ENCODE peak calls at places on chromosome 17, in seven cellular contexts. One of them, this sample, is unnamed.

GRCh38 chr17:37676115-37676925 is 33.1 kb upstream of the DDX52 start:
- DNase-seq in GM23248: peak; percentile 20
- DNase-seq in lower lobe of right lung: no peak
- DNase-seq in retina: no peak
- DNase-seq in natural killer cell: no peak
- DNase-seq in GM13976: no peak
- DNase-seq in GM12891: no peak
- DNase-seq in this sample: no peak

GRCh38 chr17:54353789-54354525 is 531.2 kb downstream of the KIF2B start:
- DNase-seq in GM12891: no peak
- DNase-seq in retina: no peak
- DNase-seq in GM23248: no peak
- DNase-seq in lower lobe of right lung: no peak
- DNase-seq in natural killer cell: no peak
- DNase-seq in GM13976: no peak
- DNase-seq in this sample: no peak

GRCh38 chr17:65537845-65538678 is 23.4 kb downstream of the AXIN2 start:
- DNase-seq in natural killer cell: no peak
- DNase-seq in GM12891: no peak
- DNase-seq in lower lobe of right lung: no peak
- DNase-seq in GM13976: no peak
- DNase-seq in GM23248: no peak
- DNase-seq in retina: no peak
- DNase-seq in this sample: no peak

GRCh38 chr17:18155179-18155578 is 28.4 kb upstream of the ALKBH5 start:
- DNase-seq in retina: no peak
- DNase-seq in GM12891: no peak
- DNase-seq in lower lobe of right lung: no peak
- DNase-seq in natural killer cell: no peak
- DNase-seq in GM13976: no peak
- DNase-seq in GM23248: no peak
- DNase-seq in this sample: no peak

GRCh38 chr17:73278465-73279453 is 17.1 kb upstream of the CPSF4L start:
- DNase-seq in retina: no peak
- DNase-seq in lower lobe of right lung: no peak
- DNase-seq in GM23248: peak; percentile 22
- DNase-seq in natural killer cell: no peak
- DNase-seq in GM13976: no peak
- DNase-seq in GM12891: no peak
- DNase-seq in this sample: peak; percentile 58

GRCh38 chr17:81398855-81399451 is 3.7 kb downstream of the BAHCC1 start:
- DNase-seq in GM13976: no peak
- DNase-seq in GM23248: peak; percentile 67
- DNase-seq in GM12891: no peak
- DNase-seq in natural killer cell: no peak
- DNase-seq in retina: peak; percentile 81
- DNase-seq in lower lobe of right lung: no peak
- DNase-seq in this sample: no peak

GRCh38 chr17:76581515-76581914 is 4.1 kb downstream of the ST6GALNAC2 start:
- DNase-seq in GM13976: no peak
- DNase-seq in GM12891: no peak
- DNase-seq in lower lobe of right lung: no peak
- DNase-seq in natural killer cell: no peak
- DNase-seq in retina: no peak
- DNase-seq in GM23248: no peak
- DNase-seq in this sample: no peak

GRCh38 chr17:351875-352420 is 659 bp downstream of the RPH3AL start:
- DNase-seq in lower lobe of right lung: no peak
- DNase-seq in retina: peak; percentile 60
- DNase-seq in natural killer cell: no peak
- DNase-seq in GM12891: no peak
- DNase-seq in GM13976: no peak
- DNase-seq in GM23248: no peak
- DNase-seq in this sample: no peak

GRCh38 chr17:42670199-42670924 is 6.4 kb downstream of the PLEKHH3 start:
- DNase-seq in GM12891: peak; percentile 78
- DNase-seq in retina: peak; percentile 74
- DNase-seq in natural killer cell: no peak
- DNase-seq in GM13976: peak; percentile 80
- DNase-seq in GM23248: no peak
- DNase-seq in lower lobe of right lung: no peak
- DNase-seq in this sample: no peak

GRCh38 chr17:55641559-55642160 is 81.0 kb downstream of the TMEM100 start:
- DNase-seq in natural killer cell: no peak
- DNase-seq in lower lobe of right lung: peak; percentile 68
- DNase-seq in GM12891: no peak
- DNase-seq in GM13976: peak; percentile 26
- DNase-seq in GM23248: peak; percentile 74
- DNase-seq in retina: no peak
- DNase-seq in this sample: peak; percentile 83

GRCh38 chr17:17300624-17301568 is 2.3 kb upstream of the NT5M start:
- DNase-seq in retina: peak; percentile 74
- DNase-seq in lower lobe of right lung: peak; percentile 52
- DNase-seq in natural killer cell: peak; percentile 48
- DNase-seq in GM13976: peak; percentile 73
- DNase-seq in GM23248: peak; percentile 79
- DNase-seq in GM12891: no peak
- DNase-seq in this sample: no peak

GRCh38 chr17:44547625-44548297 is 9.5 kb upstream of the FZD2 start:
- DNase-seq in retina: peak; percentile 40
- DNase-seq in GM13976: no peak
- DNase-seq in lower lobe of right lung: no peak
- DNase-seq in natural killer cell: no peak
- DNase-seq in GM23248: no peak
- DNase-seq in GM12891: no peak
- DNase-seq in this sample: no peak

GRCh38 chr17:70183508-70183907 is 14.2 kb downstream of the KCNJ2 start:
- DNase-seq in lower lobe of right lung: no peak
- DNase-seq in natural killer cell: no peak
- DNase-seq in retina: no peak
- DNase-seq in GM12891: no peak
- DNase-seq in GM13976: no peak
- DNase-seq in GM23248: no peak
- DNase-seq in this sample: no peak

GRCh38 chr17:68981288-68981687 is 26.1 kb upstream of the ABCA8 start:
- DNase-seq in GM13976: no peak
- DNase-seq in lower lobe of right lung: no peak
- DNase-seq in natural killer cell: no peak
- DNase-seq in GM23248: peak; percentile 45
- DNase-seq in GM12891: no peak
- DNase-seq in retina: no peak
- DNase-seq in this sample: no peak

GRCh38 chr17:27530791-27531391 is 74.6 kb downstream of the KSR1 start:
- DNase-seq in GM12891: no peak
- DNase-seq in GM13976: no peak
- DNase-seq in lower lobe of right lung: peak; percentile 83
- DNase-seq in retina: no peak
- DNase-seq in natural killer cell: no peak
- DNase-seq in GM23248: no peak
- DNase-seq in this sample: no peak

GRCh38 chr17:80826955-80827645 is 164.5 kb upstream of the CHMP6 start:
- DNase-seq in GM13976: no peak
- DNase-seq in lower lobe of right lung: no peak
- DNase-seq in natural killer cell: no peak
- DNase-seq in retina: no peak
- DNase-seq in GM12891: no peak
- DNase-seq in GM23248: peak; percentile 100
- DNase-seq in this sample: peak; percentile 87

GRCh38 chr17:47797797-47798196 is 23.8 kb downstream of the OSBPL7 start:
- DNase-seq in natural killer cell: no peak
- DNase-seq in retina: no peak
- DNase-seq in GM23248: no peak
- DNase-seq in lower lobe of right lung: no peak
- DNase-seq in GM13976: no peak
- DNase-seq in GM12891: no peak
- DNase-seq in this sample: no peak

This sample was measured in BE2C.